ENCODE peak calls at places on chromosomes 13 and 19, in seven cellular contexts. One of them, this sample, is unnamed.

GRCh38 chr19:11339254-11340098 is at the start of gene RAB3D:
- DNase-seq in neural crest cell: peak; percentile 97
- DNase-seq in SJCRH30: peak; percentile 85
- DNase-seq in left ventricle myocardium inferior: peak; percentile 95
- DNase-seq in stimulated activated CD4-positive, alpha-beta T cell treated with anti-CD3 and anti-CD28 coated beads, Interleukin-2, amount 100 ng/mL, for 48 hours: peak; percentile 81
- DNase-seq in heart left ventricle: peak; percentile 93
- DNase-seq in kidney: peak; percentile 98
- DNase-seq in this sample: peak; percentile 94

GRCh38 chr19:4639531-4640246 is 373 bp downstream of the TNFAIP8L1 start:
- DNase-seq in neural crest cell: no peak
- DNase-seq in SJCRH30: peak; percentile 40
- DNase-seq in left ventricle myocardium inferior: no peak
- DNase-seq in stimulated activated CD4-positive, alpha-beta T cell treated with anti-CD3 and anti-CD28 coated beads, Interleukin-2, amount 100 ng/mL, for 48 hours: no peak
- DNase-seq in heart left ventricle: no peak
- DNase-seq in kidney: peak; percentile 82
- DNase-seq in this sample: peak; percentile 75

GRCh38 chr13:52085416-52085815 is 43.5 kb downstream of the NEK5 start:
- DNase-seq in neural crest cell: no peak
- DNase-seq in SJCRH30: peak; percentile 45
- DNase-seq in left ventricle myocardium inferior: no peak
- DNase-seq in stimulated activated CD4-positive, alpha-beta T cell treated with anti-CD3 and anti-CD28 coated beads, Interleukin-2, amount 100 ng/mL, for 48 hours: no peak
- DNase-seq in heart left ventricle: no peak
- DNase-seq in kidney: no peak
- DNase-seq in this sample: no peak

GRCh38 chr13:19573072-19573716 is 11.9 kb upstream of the TPTE2 start:
- DNase-seq in neural crest cell: no peak
- DNase-seq in SJCRH30: no peak
- DNase-seq in left ventricle myocardium inferior: no peak
- DNase-seq in stimulated activated CD4-positive, alpha-beta T cell treated with anti-CD3 and anti-CD28 coated beads, Interleukin-2, amount 100 ng/mL, for 48 hours: no peak
- DNase-seq in heart left ventricle: no peak
- DNase-seq in kidney: no peak
- DNase-seq in this sample: no peak

GRCh38 chr19:1650627-1651009 is 1.8 kb downstream of the TCF3 start:
- DNase-seq in neural crest cell: no peak
- DNase-seq in SJCRH30: peak; percentile 41
- DNase-seq in left ventricle myocardium inferior: no peak
- DNase-seq in stimulated activated CD4-positive, alpha-beta T cell treated with anti-CD3 and anti-CD28 coated beads, Interleukin-2, amount 100 ng/mL, for 48 hours: no peak
- DNase-seq in heart left ventricle: no peak
- DNase-seq in kidney: no peak
- DNase-seq in this sample: peak; percentile 18

GRCh38 chr13:90869580-90869979 is 477.9 kb upstream of the MIR17HG start:
- DNase-seq in neural crest cell: no peak
- DNase-seq in SJCRH30: no peak
- DNase-seq in left ventricle myocardium inferior: no peak
- DNase-seq in stimulated activated CD4-positive, alpha-beta T cell treated with anti-CD3 and anti-CD28 coated beads, Interleukin-2, amount 100 ng/mL, for 48 hours: no peak
- DNase-seq in heart left ventricle: no peak
- DNase-seq in kidney: no peak
- DNase-seq in this sample: no peak

GRCh38 chr19:290539-291521 is at the start of gene PLPP2:
- DNase-seq in neural crest cell: no peak
- DNase-seq in SJCRH30: no peak
- DNase-seq in left ventricle myocardium inferior: no peak
- DNase-seq in stimulated activated CD4-positive, alpha-beta T cell treated with anti-CD3 and anti-CD28 coated beads, Interleukin-2, amount 100 ng/mL, for 48 hours: no peak
- DNase-seq in heart left ventricle: no peak
- DNase-seq in kidney: no peak
- DNase-seq in this sample: no peak

GRCh38 chr13:85535306-85535705 is 263.9 kb downstream of the SLITRK6 start:
- DNase-seq in neural crest cell: no peak
- DNase-seq in SJCRH30: no peak
- DNase-seq in left ventricle myocardium inferior: no peak
- DNase-seq in stimulated activated CD4-positive, alpha-beta T cell treated with anti-CD3 and anti-CD28 coated beads, Interleukin-2, amount 100 ng/mL, for 48 hours: no peak
- DNase-seq in heart left ventricle: no peak
- DNase-seq in kidney: no peak
- DNase-seq in this sample: no peak

GRCh38 chr13:87356314-87356713 is 314.9 kb upstream of the SLITRK5 start:
- DNase-seq in neural crest cell: no peak
- DNase-seq in SJCRH30: peak; percentile 46
- DNase-seq in left ventricle myocardium inferior: no peak
- DNase-seq in stimulated activated CD4-positive, alpha-beta T cell treated with anti-CD3 and anti-CD28 coated beads, Interleukin-2, amount 100 ng/mL, for 48 hours: no peak
- DNase-seq in heart left ventricle: no peak
- DNase-seq in kidney: no peak
- DNase-seq in this sample: no peak

GRCh38 chr19:58009666-58010301 is 7.2 kb upstream of the ZNF606 start:
- DNase-seq in neural crest cell: no peak
- DNase-seq in SJCRH30: peak; percentile 92
- DNase-seq in left ventricle myocardium inferior: peak; percentile 85
- DNase-seq in stimulated activated CD4-positive, alpha-beta T cell treated with anti-CD3 and anti-CD28 coated beads, Interleukin-2, amount 100 ng/mL, for 48 hours: peak; percentile 49
- DNase-seq in heart left ventricle: peak; percentile 89
- DNase-seq in kidney: peak; percentile 95
- DNase-seq in this sample: peak; percentile 85

GRCh38 chr19:37484406-37485115 is 15.4 kb downstream of the ZNF570 start:
- DNase-seq in neural crest cell: no peak
- DNase-seq in SJCRH30: peak; percentile 15
- DNase-seq in left ventricle myocardium inferior: no peak
- DNase-seq in stimulated activated CD4-positive, alpha-beta T cell treated with anti-CD3 and anti-CD28 coated beads, Interleukin-2, amount 100 ng/mL, for 48 hours: no peak
- DNase-seq in heart left ventricle: no peak
- DNase-seq in kidney: no peak
- DNase-seq in this sample: no peak

GRCh38 chr13:27379694-27380596 is 44.5 kb upstream of the GTF3A start:
- DNase-seq in neural crest cell: peak; percentile 67
- DNase-seq in SJCRH30: peak; percentile 90
- DNase-seq in left ventricle myocardium inferior: peak; percentile 36
- DNase-seq in stimulated activated CD4-positive, alpha-beta T cell treated with anti-CD3 and anti-CD28 coated beads, Interleukin-2, amount 100 ng/mL, for 48 hours: peak; percentile 57
- DNase-seq in heart left ventricle: no peak
- DNase-seq in kidney: no peak
- DNase-seq in this sample: peak; percentile 49

GRCh38 chr13:103883152-103883551 is 816.9 kb upstream of the SLC10A2 start:
- DNase-seq in neural crest cell: peak; percentile 52
- DNase-seq in SJCRH30: peak; percentile 92
- DNase-seq in left ventricle myocardium inferior: peak; percentile 80
- DNase-seq in stimulated activated CD4-positive, alpha-beta T cell treated with anti-CD3 and anti-CD28 coated beads, Interleukin-2, amount 100 ng/mL, for 48 hours: no peak
- DNase-seq in heart left ventricle: peak; percentile 87
- DNase-seq in kidney: peak; percentile 88
- DNase-seq in this sample: no peak

GRCh38 chr19:14363203-14364097 is 17.8 kb upstream of the ADGRE5 start:
- DNase-seq in neural crest cell: peak; percentile 53
- DNase-seq in SJCRH30: peak; percentile 88
- DNase-seq in left ventricle myocardium inferior: peak; percentile 86
- DNase-seq in stimulated activated CD4-positive, alpha-beta T cell treated with anti-CD3 and anti-CD28 coated beads, Interleukin-2, amount 100 ng/mL, for 48 hours: no peak
- DNase-seq in heart left ventricle: peak; percentile 91
- DNase-seq in kidney: peak; percentile 94
- DNase-seq in this sample: peak; percentile 85

GRCh38 chr13:99746857-99747710 is 224.5 kb downstream of the ZIC5 start:
- DNase-seq in neural crest cell: no peak
- DNase-seq in SJCRH30: no peak
- DNase-seq in left ventricle myocardium inferior: no peak
- DNase-seq in stimulated activated CD4-positive, alpha-beta T cell treated with anti-CD3 and anti-CD28 coated beads, Interleukin-2, amount 100 ng/mL, for 48 hours: no peak
- DNase-seq in heart left ventricle: no peak
- DNase-seq in kidney: no peak
- DNase-seq in this sample: no peak

This sample was measured in ovary.